ENCODE peak calls at places on chromosomes 4 and X, in six cellular contexts. T is HFF-Myc, F is mesothelial cell of epicardium, L is lower leg skin, S is bronchial epithelial cell, R is RWPE1. A is an unnamed sample.

GRCh38 chr4:138307319-138307718 is 65.2 kb upstream of the SLC7A11 start:
- DNase-seq in T (no peak), F (no peak), L (no peak), S (no peak), R (no peak), A (no peak)

GRCh38 chr4:66927937-66928336 is 617.4 kb downstream of the CENPC start:
- DNase-seq in T (no peak), F (no peak), L (no peak), S (no peak), R (no peak), A (no peak)

GRCh38 chrX:155938132-155938531 is 57.0 kb downstream of the VAMP7 start:
- DNase-seq in T (no peak), F (no peak), L (no peak), S (no peak), R (no peak), A (no peak)

GRCh38 chr4:142549726-142550463 is 296.2 kb downstream of the INPP4B start:
- DNase-seq in T (no peak), F (no peak), L (no peak), S (peak), R (peak), A (no peak)

GRCh38 chr4:1753692-1754311 is 32.5 kb downstream of the TACC3 start:
- DNase-seq in T (no peak), F (no peak), L (no peak), S (no peak), R (no peak), A (no peak)

GRCh38 chr4:108272566-108272965 is 103.8 kb upstream of the LEF1 start:
- DNase-seq in T (no peak), F (no peak), L (no peak), S (peak), R (no peak), A (no peak)

GRCh38 chr4:26813698-26814097 is 46.9 kb upstream of the STIM2 start:
- DNase-seq in T (no peak), F (no peak), L (no peak), S (no peak), R (no peak), A (no peak)

GRCh38 chrX:40189018-40189417 is 91.3 kb upstream of the BCOR start:
- DNase-seq in T (no peak), F (no peak), L (no peak), S (peak), R (no peak), A (no peak)

GRCh38 chr4:74838746-74839370 is 44.5 kb upstream of the BTC start:
- DNase-seq in T (no peak), F (no peak), L (no peak), S (peak), R (peak), A (no peak)

GRCh38 chr4:29277381-29277780 is 1442.8 kb upstream of the PCDH7 start:
- DNase-seq in T (peak), F (no peak), L (no peak), S (peak), R (peak), A (no peak)

GRCh38 chr4:148030486-148030885 is 298.6 kb downstream of the ARHGAP10 start:
- DNase-seq in T (no peak), F (no peak), L (no peak), S (peak), R (no peak), A (no peak)

GRCh38 chr4:20416800-20417199 is 165.1 kb downstream of the SLIT2 start:
- DNase-seq in T (no peak), F (no peak), L (no peak), S (no peak), R (no peak), A (no peak)

GRCh38 chr4:185591679-185592141 is 56.4 kb upstream of the PDLIM3 start:
- DNase-seq in T (no peak), F (no peak), L (no peak), S (peak), R (no peak), A (no peak)

GRCh38 chr4:18166925-18167324 is 145.4 kb upstream of the LCORL start:
- DNase-seq in T (no peak), F (no peak), L (no peak), S (no peak), R (no peak), A (no peak)

GRCh38 chr4:27429260-27429970 is 568.8 kb downstream of the STIM2 start:
- DNase-seq in T (no peak), F (no peak), L (no peak), S (peak), R (no peak), A (no peak)

GRCh38 chr4:163697121-163697520 is 202.6 kb downstream of the TMA16 start:
- DNase-seq in T (no peak), F (no peak), L (no peak), S (peak), R (peak), A (no peak)

GRCh38 chr4:123031664-123032063 is 109.3 kb upstream of the NUDT6 start:
- DNase-seq in T (no peak), F (no peak), L (no peak), S (no peak), R (no peak), A (no peak)

GRCh38 chr4:148007303-148007702 is 275.4 kb downstream of the ARHGAP10 start:
- DNase-seq in T (peak), F (no peak), L (no peak), S (peak), R (peak), A (no peak)

GRCh38 chr4:128583753-128584712 is 225.5 kb upstream of the JADE1 start:
- DNase-seq in T (no peak), F (no peak), L (no peak), S (no peak), R (no peak), A (no peak)
- TF ChIP-seq CTCF in T (no peak), F (no peak), L (no peak), S (no peak), R (no peak), A (no peak)

GRCh38 chrX:13380230-13380629 is 60.4 kb upstream of the ATXN3L start:
- DNase-seq in T (no peak), F (no peak), L (no peak), S (peak), R (peak), A (no peak)

GRCh38 chrX:13386092-13386491 is 66.2 kb upstream of the ATXN3L start:
- DNase-seq in T (no peak), F (no peak), L (no peak), S (no peak), R (no peak), A (no peak)

GRCh38 chrX:13381514-13381913 is 61.7 kb upstream of the ATXN3L start:
- DNase-seq in T (no peak), F (no peak), L (peak), S (no peak), R (no peak), A (no peak)

GRCh38 chrX:13386636-13387035 is 66.8 kb upstream of the ATXN3L start:
- DNase-seq in T (no peak), F (no peak), L (no peak), S (no peak), R (no peak), A (no peak)

GRCh38 chrX:13383907-13384306 is 64.1 kb upstream of the ATXN3L start:
- DNase-seq in T (no peak), F (no peak), L (no peak), S (no peak), R (no peak), A (no peak)
- TF ChIP-seq CTCF in T (no peak), F (no peak), L (no peak), S (no peak), R (no peak), A (no peak)

DNA sequence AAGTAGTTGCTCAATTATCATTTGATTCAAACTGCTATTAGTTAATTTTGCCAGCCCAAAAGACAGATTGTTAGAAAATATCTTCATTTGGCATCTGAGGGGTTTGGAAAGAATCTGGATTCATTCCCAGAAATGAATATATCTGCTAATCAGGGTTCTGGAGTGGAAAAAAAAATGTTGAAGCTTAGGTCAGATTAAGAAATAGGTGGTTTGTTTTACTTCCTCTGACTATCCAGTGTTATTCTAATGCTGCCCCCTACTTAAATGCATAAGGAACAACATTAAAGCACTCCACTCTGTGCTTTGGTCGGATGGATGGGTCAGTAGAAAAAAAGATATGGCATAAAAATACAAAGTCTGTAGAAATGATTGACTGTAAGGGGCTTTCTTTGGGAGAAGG is 89.0 kb downstream of the LUZP4 start:
- DNase-seq in T (no peak), F (no peak), L (no peak), S (no peak), R (no peak), A (no peak)
- TF ChIP-seq CTCF in T (no peak), F (no peak), L (no peak), S (no peak), R (no peak), A (no peak)

DNA sequence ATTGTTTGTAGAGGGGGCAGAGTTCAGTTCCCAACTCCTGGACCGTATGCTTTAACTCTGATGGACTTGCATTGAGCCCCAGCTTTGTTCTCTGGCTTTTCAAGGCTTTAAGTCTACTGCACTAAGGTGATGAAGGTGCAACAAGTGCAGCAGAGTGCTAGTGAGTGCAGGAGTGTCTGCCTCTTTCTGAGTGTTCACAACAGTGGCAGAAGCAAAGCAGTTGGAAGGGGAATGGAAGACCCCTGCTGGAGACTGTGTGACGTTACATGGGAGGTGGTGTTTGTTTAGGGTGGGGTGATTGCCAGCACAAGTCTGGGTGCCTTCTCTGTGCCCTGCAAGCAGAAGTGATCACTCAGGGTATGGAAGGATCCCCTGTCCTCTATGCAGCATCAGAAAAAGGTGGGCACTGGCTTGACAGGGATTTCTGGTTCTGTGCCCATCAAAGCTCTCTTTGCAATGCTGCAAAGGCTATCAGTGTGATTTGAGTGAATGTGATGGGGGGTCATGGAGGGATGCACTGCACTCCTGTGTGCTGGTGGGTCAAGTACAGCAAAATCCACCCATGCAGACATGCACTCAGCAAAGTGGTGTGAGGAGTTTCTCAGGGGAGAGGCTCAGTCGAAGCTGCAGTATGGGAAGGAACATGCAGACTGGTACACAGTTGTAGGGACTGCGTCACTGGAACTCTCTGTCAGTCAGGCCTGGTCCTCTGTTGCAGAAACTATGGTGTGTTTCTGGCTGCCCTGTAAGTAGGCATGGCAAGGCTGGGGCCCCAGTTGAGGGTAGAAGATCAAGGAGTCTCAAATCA is 70.9 kb upstream of the UGT2B7 start:
- DNase-seq in T (no peak), F (no peak), L (no peak), S (no peak), R (no peak), A (peak)
- TF ChIP-seq CTCF in T (peak), F (peak), L (no peak), S (peak), R (no peak), A (peak)

GRCh38 chr4:181264908-181265307 is 978.3 kb upstream of the TENM3 start:
- DNase-seq in T (no peak), F (no peak), L (no peak), S (no peak), R (no peak), A (no peak)

GRCh38 chr4:181259081-181259480 is 984.1 kb upstream of the TENM3 start:
- DNase-seq in T (no peak), F (no peak), L (no peak), S (no peak), R (no peak), A (no peak)

GRCh38 chr4:181258569-181258968 is 984.6 kb upstream of the TENM3 start:
- DNase-seq in T (no peak), F (no peak), L (no peak), S (no peak), R (no peak), A (no peak)

DNA sequence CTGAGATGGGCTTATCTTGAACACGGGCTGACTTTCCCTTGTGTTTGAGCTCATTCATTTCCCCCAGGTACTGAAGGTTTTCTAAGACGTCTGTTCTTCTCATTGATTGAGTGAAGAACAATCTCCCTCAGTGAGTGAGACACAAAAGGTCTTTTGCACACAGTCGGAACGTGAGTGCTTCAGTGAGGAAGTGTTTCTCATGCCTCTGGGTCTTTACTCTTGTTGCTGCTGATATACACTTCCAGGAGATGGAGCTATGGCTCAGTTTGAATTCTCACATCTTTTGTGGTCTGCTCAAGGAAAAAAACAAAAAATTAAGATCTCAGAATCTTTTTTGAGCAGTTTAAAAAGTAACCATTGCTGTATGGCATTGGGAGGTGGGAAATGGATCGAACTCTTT is 981.9 kb upstream of the TENM3 start:
- DNase-seq in T (no peak), F (no peak), L (no peak), S (no peak), R (no peak), A (no peak)
- TF ChIP-seq CTCF in T (no peak), F (no peak), L (no peak), S (no peak), R (no peak), A (peak)

A was measured in progenitor cell of endocrine pancreas.